ENCODE peak calls at places on chromosomes 4 and X, in four cellular contexts. One of them, this sample, is unnamed.

GRCh38 chr4:48748949-48749596 is 31.0 kb downstream of the FRYL start:
- DNase-seq in cardiac fibroblast: peak; percentile 71
- DNase-seq in stimulated activated CD4-positive, alpha-beta T cell treated with anti-CD3 and anti-CD28 coated beads, TNF-alpha, amount 100 ng/mL, for 48 hours: no peak
- DNase-seq in stromal cell of bone marrow: no peak
- DNase-seq in this sample: no peak

GRCh38 chrX:10111364-10112148 is 45.2 kb upstream of the CLCN4 start:
- DNase-seq in stromal cell of bone marrow: no peak
- DNase-seq in cardiac fibroblast: peak; percentile 1
- DNase-seq in stimulated activated CD4-positive, alpha-beta T cell treated with anti-CD3 and anti-CD28 coated beads, TNF-alpha, amount 100 ng/mL, for 48 hours: no peak
- DNase-seq in this sample: no peak

GRCh38 chrX:53048169-53049126 is at the start of gene GPR173:
- DNase-seq in stromal cell of bone marrow: peak; percentile 51
- DNase-seq in cardiac fibroblast: peak; percentile 81
- DNase-seq in stimulated activated CD4-positive, alpha-beta T cell treated with anti-CD3 and anti-CD28 coated beads, TNF-alpha, amount 100 ng/mL, for 48 hours: no peak
- DNase-seq in this sample: peak; percentile 11

GRCh38 chrX:108735680-108736508 is 469 bp downstream of the IRS4 start:
- DNase-seq in cardiac fibroblast: peak; percentile 5
- DNase-seq in stimulated activated CD4-positive, alpha-beta T cell treated with anti-CD3 and anti-CD28 coated beads, TNF-alpha, amount 100 ng/mL, for 48 hours: no peak
- DNase-seq in stromal cell of bone marrow: no peak
- DNase-seq in this sample: no peak

GRCh38 chr4:146333187-146333894 is 119.0 kb downstream of the REELD1 start:
- DNase-seq in cardiac fibroblast: peak; percentile 41
- DNase-seq in stromal cell of bone marrow: peak; percentile 19
- DNase-seq in stimulated activated CD4-positive, alpha-beta T cell treated with anti-CD3 and anti-CD28 coated beads, TNF-alpha, amount 100 ng/mL, for 48 hours: no peak
- DNase-seq in this sample: peak; percentile 59

GRCh38 chrX:133776072-133776471 is 209.3 kb downstream of the GPC3 start:
- DNase-seq in cardiac fibroblast: no peak
- DNase-seq in stromal cell of bone marrow: no peak
- DNase-seq in stimulated activated CD4-positive, alpha-beta T cell treated with anti-CD3 and anti-CD28 coated beads, TNF-alpha, amount 100 ng/mL, for 48 hours: no peak
- DNase-seq in this sample: no peak

GRCh38 chr4:127623755-127624087 is 9.0 kb upstream of the INTU start:
- DNase-seq in stromal cell of bone marrow: peak; percentile 13
- DNase-seq in cardiac fibroblast: peak; percentile 34
- DNase-seq in stimulated activated CD4-positive, alpha-beta T cell treated with anti-CD3 and anti-CD28 coated beads, TNF-alpha, amount 100 ng/mL, for 48 hours: no peak
- DNase-seq in this sample: no peak

GRCh38 chrX:119045884-119046283 is 26.9 kb upstream of the CT47C1 start:
- DNase-seq in cardiac fibroblast: no peak
- DNase-seq in stimulated activated CD4-positive, alpha-beta T cell treated with anti-CD3 and anti-CD28 coated beads, TNF-alpha, amount 100 ng/mL, for 48 hours: no peak
- DNase-seq in stromal cell of bone marrow: no peak
- DNase-seq in this sample: no peak

GRCh38 chr4:78776031-78776728 is at the start of gene BMP2K:
- DNase-seq in cardiac fibroblast: peak; percentile 87
- DNase-seq in stimulated activated CD4-positive, alpha-beta T cell treated with anti-CD3 and anti-CD28 coated beads, TNF-alpha, amount 100 ng/mL, for 48 hours: peak; percentile 53
- DNase-seq in stromal cell of bone marrow: peak; percentile 56
- DNase-seq in this sample: no peak

GRCh38 chr4:88216395-88216794 is 58.0 kb upstream of the ABCG2 start:
- DNase-seq in stimulated activated CD4-positive, alpha-beta T cell treated with anti-CD3 and anti-CD28 coated beads, TNF-alpha, amount 100 ng/mL, for 48 hours: no peak
- DNase-seq in cardiac fibroblast: no peak
- DNase-seq in stromal cell of bone marrow: no peak
- DNase-seq in this sample: no peak

GRCh38 chr4:173990879-173991231 is 292.6 kb downstream of the FBXO8 start:
- DNase-seq in stimulated activated CD4-positive, alpha-beta T cell treated with anti-CD3 and anti-CD28 coated beads, TNF-alpha, amount 100 ng/mL, for 48 hours: no peak
- DNase-seq in stromal cell of bone marrow: no peak
- DNase-seq in cardiac fibroblast: peak; percentile 75
- DNase-seq in this sample: no peak

GRCh38 chrX:15301924-15302323 is 13.5 kb downstream of the ASB11 start:
- DNase-seq in stimulated activated CD4-positive, alpha-beta T cell treated with anti-CD3 and anti-CD28 coated beads, TNF-alpha, amount 100 ng/mL, for 48 hours: no peak
- DNase-seq in stromal cell of bone marrow: peak; percentile 29
- DNase-seq in cardiac fibroblast: peak; percentile 42
- DNase-seq in this sample: peak; percentile 24

This sample was measured in AG09309.